ENCODE peak calls at places on chromosomes 5 and 9, in ten cellular contexts. X, J, T, R, F, B, P, G, L and N are unnamed samples. For H3K4me1, the result is how much of the 10 kb centered on the place peaks cover.

GRCh38 chr5:68419637-68420452 is 204.3 kb downstream of the PIK3R1 start:
- DNase-seq in X (no peak), J (no peak), T (no peak), R (no peak), F (no peak), B (no peak), P (peak), G (no peak), L (peak), N (no peak)

GRCh38 chr5:66582499-66582898 is 13.7 kb upstream of the MAST4 start:
- DNase-seq in X (no peak), J (no peak), T (no peak), R (no peak), F (no peak), B (no peak), P (peak), G (no peak), L (no peak), N (no peak)

GRCh38 chr9:117809751-117810150 is 105.5 kb downstream of the TLR4 start:
- DNase-seq in X (no peak), J (no peak), T (no peak), R (no peak), F (no peak), B (no peak), P (no peak), G (no peak), L (no peak), N (no peak)

GRCh38 chr9:68794898-68795297 is 89.9 kb downstream of the PIP5K1B start:
- DNase-seq in X (no peak), J (no peak), T (no peak), R (no peak), F (no peak), B (no peak), P (no peak), G (no peak), L (no peak), N (no peak)

GRCh38 chr5:156396063-156396829 is 69.3 kb downstream of the SGCD start:
- DNase-seq in X (no peak), J (no peak), T (no peak), R (no peak), F (no peak), B (no peak), P (peak), G (no peak), L (no peak), N (no peak)

GRCh38 chr5:9712506-9713285 is 82.5 kb upstream of the TAS2R1 start:
- DNase-seq in X (no peak), J (no peak), T (no peak), R (no peak), F (no peak), B (no peak), P (no peak), G (no peak), L (no peak), N (no peak)

GRCh38 chr5:69242215-69242927 is 7.7 kb downstream of the CDK7 start:
- DNase-seq in X (no peak), J (no peak), T (no peak), R (no peak), F (no peak), B (no peak), P (no peak), G (no peak), L (no peak), N (no peak)

GRCh38 chr9:97672403-97672802 is 24.7 kb downstream of the XPA start:
- DNase-seq in X (no peak), J (no peak), T (no peak), R (no peak), F (no peak), B (no peak), P (no peak), G (no peak), L (no peak), N (no peak)

GRCh38 chr5:1891391-1891790 is 8.7 kb upstream of the IRX4 start:
- DNase-seq in X (no peak), J (peak), T (no peak), R (no peak), F (peak), B (no peak), P (no peak), G (no peak), L (peak), N (no peak)

GRCh38 chr5:1831257-1831656 is 30.1 kb downstream of the NDUFS6 start:
- DNase-seq in X (no peak), J (no peak), T (peak), R (no peak), F (peak), B (no peak), P (no peak), G (no peak), L (no peak), N (no peak)

GRCh38 chr5:31678180-31678579 is 39.2 kb downstream of the PDZD2 start:
- DNase-seq in X (no peak), J (no peak), T (no peak), R (no peak), F (no peak), B (no peak), P (peak), G (no peak), L (peak), N (no peak)

GRCh38 chr5:54956922-54957321 is 28.5 kb downstream of the ESM1 start:
- DNase-seq in X (no peak), J (no peak), T (no peak), R (no peak), F (no peak), B (no peak), P (no peak), G (no peak), L (no peak), N (no peak)

GRCh38 chr9:136330406-136330990 is 3.2 kb downstream of the GPSM1 start:
- DNase-seq in X (no peak), J (no peak), T (no peak), R (no peak), F (peak), B (no peak), P (no peak), G (no peak), L (no peak), N (no peak)

GRCh38 chr9:114039484-114039883 is 38.6 kb downstream of the AMBP start:
- DNase-seq in X (no peak), J (no peak), T (no peak), R (no peak), F (no peak), B (no peak), P (no peak), G (no peak), L (no peak), N (no peak)

GRCh38 chr9:130176760-130177159 is 4.6 kb downstream of the NCS1 start:
- DNase-seq in X (no peak), J (no peak), T (no peak), R (no peak), F (no peak), B (no peak), P (no peak), G (no peak), L (no peak), N (no peak)

GRCh38 chr9:113651896-113652295 is 188.4 kb downstream of the RGS3 start:
- DNase-seq in X (no peak), J (no peak), T (peak), R (no peak), F (no peak), B (no peak), P (no peak), G (no peak), L (no peak), N (no peak)

GRCh38 chr9:107983191-107983603 is 493.6 kb upstream of the KLF4 start:
- DNase-seq in X (no peak), J (no peak), T (no peak), R (no peak), F (no peak), B (no peak), P (no peak), G (no peak), L (no peak), N (no peak)

GRCh38 chr5:56099346-56099745 is 104.6 kb upstream of the IL6ST start:
- DNase-seq in X (no peak), J (no peak), T (no peak), R (no peak), F (no peak), B (no peak), P (peak), G (no peak), L (no peak), N (no peak)

GRCh38 chr5:80067531-80067930 is 32.4 kb downstream of the THBS4 start:
- DNase-seq in X (no peak), J (no peak), T (no peak), R (no peak), F (no peak), B (no peak), P (no peak), G (no peak), L (no peak), N (no peak)

GRCh38 chr9:88772602-88773001 is 218.7 kb upstream of the S1PR3 start:
- DNase-seq in X (no peak), J (no peak), T (no peak), R (no peak), F (no peak), B (no peak), P (no peak), G (no peak), L (no peak), N (no peak)

GRCh38 chr5:157556615-157557418 is 18.8 kb downstream of the ADAM19 start:
- DNase-seq in X (no peak), J (no peak), T (no peak), R (no peak), F (no peak), B (no peak), P (no peak), G (no peak), L (no peak), N (no peak)

GRCh38 chr9:4569101-4569500 is 78.8 kb downstream of the SLC1A1 start:
- DNase-seq in X (no peak), J (no peak), T (no peak), R (no peak), F (no peak), B (no peak), P (peak), G (no peak), L (no peak), N (no peak)

GRCh38 chr9:14353222-14354056 is 39.5 kb upstream of the NFIB start:
- DNase-seq in X (peak), J (peak), T (peak), R (peak), F (peak), B (peak), P (peak), G (peak), L (peak), N (no peak)

GRCh38 chr5:109410389-109411174 is 808 bp upstream of the PJA2 start:
- DNase-seq in X (peak), J (peak), T (peak), R (peak), F (peak), B (peak), P (peak), G (peak), L (peak), N (peak)

GRCh38 chr5:75614165-75614564 is 2.9 kb downstream of the ANKDD1B start:
- DNase-seq in X (no peak), J (no peak), T (no peak), R (no peak), F (no peak), B (no peak), P (no peak), G (no peak), L (no peak), N (no peak)

GRCh38 chr5:71974165-71974564 is 133.1 kb upstream of the MAP1B start:
- DNase-seq in X (no peak), J (no peak), T (no peak), R (no peak), F (no peak), B (no peak), P (peak), G (no peak), L (no peak), N (no peak)

GRCh38 chr9:134391319-134392231 is 65.3 kb downstream of the RXRA start:
- DNase-seq in X (no peak), J (no peak), T (no peak), R (no peak), F (no peak), B (peak), P (no peak), G (no peak), L (no peak), N (no peak)

GRCh38 chr9:87569008-87569908 is 71.6 kb downstream of the DAPK1 start:
- DNase-seq in X (no peak), J (no peak), T (no peak), R (no peak), F (no peak), B (no peak), P (peak), G (peak), L (no peak), N (no peak)

GRCh38 chr5:78633710-78634109 is 14.9 kb downstream of the LHFPL2 start:
- DNase-seq in X (no peak), J (no peak), T (no peak), R (no peak), F (no peak), B (no peak), P (peak), G (no peak), L (no peak), N (no peak)

GRCh38 chr5:137096149-137097103 is 402.7 kb downstream of the SPOCK1 start:
- DNase-seq in X (peak), J (no peak), T (no peak), R (peak), F (no peak), B (no peak), P (no peak), G (no peak), L (no peak), N (no peak)

GRCh38 chr5:169922474-169922873 is 57.8 kb downstream of the INSYN2B start:
- DNase-seq in X (no peak), J (no peak), T (no peak), R (no peak), F (no peak), B (no peak), P (no peak), G (no peak), L (no peak), N (no peak)

GRCh38 chr5:172905771-172906170 is 53.5 kb upstream of the RPL26L1 start:
- DNase-seq in X (no peak), J (no peak), T (no peak), R (no peak), F (no peak), B (no peak), P (no peak), G (peak), L (no peak), N (no peak)

GRCh38 chr9:130461218-130461630 is 16.5 kb downstream of the ASS1 start:
- DNase-seq in X (peak), J (peak), T (peak), R (no peak), F (peak), B (peak), P (peak), G (peak), L (peak), N (no peak)

GRCh38 chr5:93425102-93425501 is 155.9 kb downstream of the NR2F1-AS1 start:
- DNase-seq in X (no peak), J (no peak), T (no peak), R (no peak), F (no peak), B (no peak), P (no peak), G (no peak), L (no peak), N (no peak)

GRCh38 chr9:5879419-5880181 is 11.1 kb upstream of the MLANA start:
- DNase-seq in X (peak), J (no peak), T (no peak), R (no peak), F (no peak), B (no peak), P (peak), G (peak), L (no peak), N (no peak)

GRCh38 chr9:120902286-120902685 is 24.3 kb downstream of the TRAF1 start:
- DNase-seq in X (no peak), J (no peak), T (no peak), R (no peak), F (no peak), B (no peak), P (no peak), G (no peak), L (no peak), N (no peak)
- H3K4me1 ChIP-seq in X (under half), J (under half), T (under half), R (under half), F (under half), B (half or more), P (under half), G (under half), L (under half), N (under half)

GRCh38 chr5:147403659-147404640 is 105.9 kb downstream of the DPYSL3 start:
- DNase-seq in X (peak), J (no peak), T (no peak), R (no peak), F (peak), B (peak), P (peak), G (no peak), L (peak), N (no peak)
- H3K4me3 ChIP-seq in X (no peak), J (no peak), T (no peak), R (no peak), F (no peak), B (no peak), P (no peak), G (no peak), L (peak), N (no peak)

GRCh38 chr5:64384761-64385160 is 121.1 kb upstream of the RGS7BP start:
- DNase-seq in X (no peak), J (no peak), T (no peak), R (no peak), F (no peak), B (peak), P (peak), G (peak), L (no peak), N (no peak)
- TF ChIP-seq CTCF in X (no peak), J (no peak), T (no peak), R (no peak), F (no peak), B (peak), P (no peak), G (peak), L (no peak), N (no peak)

GRCh38 chr5:131997026-131997726 is 14.3 kb downstream of the ACSL6 start:
- DNase-seq in X (no peak), J (peak), T (peak), R (no peak), F (no peak), B (no peak), P (no peak), G (no peak), L (no peak), N (no peak)

GRCh38 chr5:131994533-131995226 is 16.8 kb downstream of the ACSL6 start:
- DNase-seq in X (no peak), J (peak), T (peak), R (no peak), F (no peak), B (no peak), P (no peak), G (peak), L (peak), N (no peak)

GRCh38 chr5:131997727-131998117 is 13.7 kb downstream of the ACSL6 start:
- DNase-seq in X (no peak), J (peak), T (peak), R (no peak), F (no peak), B (no peak), P (no peak), G (no peak), L (peak), N (no peak)

GRCh38 chr5:131998431-131999040 is 12.9 kb downstream of the ACSL6 start:
- DNase-seq in X (no peak), J (peak), T (peak), R (no peak), F (no peak), B (no peak), P (no peak), G (no peak), L (no peak), N (no peak)

DNA sequence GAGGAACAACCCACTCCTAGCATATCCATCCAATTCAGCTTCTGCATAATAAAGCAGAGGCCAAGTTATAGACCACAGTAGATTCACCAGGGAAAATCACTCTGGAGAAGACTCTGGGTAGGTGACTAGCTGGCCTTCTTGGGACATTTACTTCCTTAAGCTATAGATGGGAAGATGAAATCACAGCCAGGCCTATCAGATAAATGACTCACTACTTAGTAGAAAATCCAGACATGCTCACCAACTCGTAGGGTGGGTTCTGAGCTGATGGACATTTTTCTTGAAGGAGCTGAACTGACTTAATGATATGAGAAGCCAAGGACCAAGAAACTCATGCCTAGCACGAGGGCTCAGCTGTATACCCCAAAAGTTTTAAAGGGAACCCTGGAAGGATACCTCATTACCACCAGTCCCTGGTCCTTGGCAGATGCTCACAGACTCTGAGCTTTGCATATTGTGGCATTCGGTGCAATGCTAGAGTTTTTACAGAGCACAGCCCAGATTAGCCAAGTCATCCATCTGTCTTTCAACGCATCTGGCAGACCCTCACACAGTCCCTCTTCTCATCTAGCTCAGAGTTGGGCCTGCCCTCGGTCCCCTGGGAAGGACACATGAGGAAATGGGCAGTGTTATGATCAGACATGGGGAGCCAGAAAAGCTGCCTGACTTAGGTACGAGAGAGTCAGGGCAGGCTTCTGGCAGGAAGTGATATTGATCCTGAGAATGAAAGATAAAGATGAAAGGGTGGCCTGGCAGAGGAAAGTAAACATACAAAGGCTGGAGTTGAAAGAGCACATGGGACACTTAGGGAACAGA is 15.0 kb downstream of the ACSL6 start:
- DNase-seq in X (no peak), J (peak), T (peak), R (no peak), F (no peak), B (no peak), P (no peak), G (no peak), L (peak), N (no peak)
- H3K4me1 ChIP-seq in X (under half), J (under half), T (under half), R (under half), F (under half), B (under half), P (under half), G (under half), L (under half), N (under half)

DNA sequence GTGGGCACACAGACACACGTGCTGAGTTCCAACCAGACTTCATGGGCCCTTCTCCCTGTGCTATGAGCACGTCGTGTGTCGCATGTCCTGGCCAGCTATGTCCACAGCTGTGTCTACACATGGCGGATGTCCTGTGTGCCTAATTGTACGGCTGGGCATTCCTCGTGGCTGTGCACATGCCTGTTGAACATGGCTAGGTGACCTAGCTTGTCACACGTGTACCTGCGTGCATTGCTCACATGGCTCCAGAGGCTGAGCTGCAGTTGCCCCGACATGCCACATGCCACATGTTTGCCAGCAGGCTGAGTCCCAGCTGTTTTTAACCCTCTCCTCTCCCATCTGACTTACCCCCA is 742 bp upstream of the AQP3 start:
- DNase-seq in X (no peak), J (peak), T (no peak), R (no peak), F (no peak), B (no peak), P (no peak), G (no peak), L (no peak), N (no peak)
- H3K4me3 ChIP-seq in X (no peak), J (peak), T (peak), R (peak), F (peak), B (peak), P (no peak), G (peak), L (peak), N (peak)

DNA sequence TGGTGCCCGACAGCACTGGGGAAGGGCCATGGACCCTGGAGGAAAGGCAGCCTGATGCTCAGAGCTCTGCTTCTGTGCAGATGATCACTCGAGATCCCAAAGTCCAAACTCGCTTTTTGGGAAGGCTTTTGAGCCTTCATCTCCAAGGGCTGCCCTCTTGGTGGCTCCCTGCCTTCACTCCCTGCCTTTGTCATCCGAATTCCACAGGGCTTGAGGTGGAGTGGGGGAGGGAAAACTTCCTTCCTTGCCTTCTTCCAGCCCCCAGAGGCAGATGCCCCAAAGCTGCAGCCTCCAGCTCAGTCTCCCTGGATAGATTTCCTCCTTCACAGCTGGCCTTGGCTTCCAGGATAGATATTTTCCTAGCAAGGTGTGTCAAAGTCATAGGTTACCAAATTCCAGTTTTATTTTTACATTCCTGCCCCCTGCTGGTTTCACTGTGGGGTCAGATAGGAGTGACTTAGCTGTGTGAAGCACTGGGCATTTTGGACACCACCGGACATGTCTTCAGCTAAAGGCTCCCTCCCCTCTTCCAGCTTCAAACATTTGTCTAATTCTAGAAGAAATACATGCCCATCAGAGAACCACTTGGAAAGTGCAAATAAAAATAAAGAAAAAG is 268.2 kb downstream of the HSPA4 start:
- DNase-seq in X (peak), J (no peak), T (no peak), R (no peak), F (no peak), B (no peak), P (no peak), G (peak), L (no peak), N (no peak)
- TF ChIP-seq CTCF in X (peak), J (no peak), T (no peak), R (no peak), F (no peak), B (no peak), P (peak), G (peak), L (no peak), N (no peak)